ENCODE peak calls at places on chromosome 14, in ten cellular contexts. M is ovary, C is lung, A is fibroblast of lung, R is left ventricle myocardium inferior, V is heart left ventricle, O is cardiac muscle cell, U is GM12878, X is gastrocnemius medialis, G is HepG2. K is an unnamed sample.

GRCh38 chr14:68968051-68968450 is 11.1 kb downstream of the ACTN1 start:
- DNase-seq in M (no peak), C (no peak), A (no peak), R (no peak), V (no peak), O (no peak), U (no peak), X (no peak), G (no peak), K (no peak)

GRCh38 chr14:70343141-70343540 is 16.3 kb downstream of the COX16 start:
- DNase-seq in M (no peak), C (no peak), A (no peak), R (no peak), V (no peak), O (no peak), U (no peak), X (no peak), G (no peak), K (no peak)

GRCh38 chr14:51401272-51401671 is 161.2 kb downstream of the TMX1 start:
- DNase-seq in M (no peak), C (no peak), A (no peak), R (no peak), V (peak; percentile 18), O (peak; percentile 52), U (no peak), X (peak; percentile 22), G (no peak), K (no peak)

GRCh38 chr14:94379291-94380224 is 8.8 kb downstream of the SERPINA1 start:
- DNase-seq in M (no peak), C (no peak), A (no peak), R (no peak), V (no peak), O (no peak), U (no peak), X (no peak), G (no peak), K (no peak)

GRCh38 chr14:20934148-20934762 is 21.0 kb upstream of the RNASE2 start:
- DNase-seq in M (no peak), C (no peak), A (peak; percentile 5), R (peak; percentile 20), V (no peak), O (peak; percentile 38), U (no peak), X (no peak), G (no peak), K (peak; percentile 61)

GRCh38 chr14:88667555-88668273 is 104.9 kb downstream of the ZC3H14 start:
- DNase-seq in M (peak; percentile 49), C (peak; percentile 48), A (peak; percentile 84), R (no peak), V (peak; percentile 39), O (peak; percentile 88), U (peak; percentile 25), X (peak; percentile 17), G (peak; percentile 70), K (no peak)

GRCh38 chr14:55929136-55929535 is 189.1 kb upstream of the PELI2 start:
- DNase-seq in M (no peak), C (no peak), A (no peak), R (no peak), V (no peak), O (no peak), U (no peak), X (no peak), G (no peak), K (no peak)

GRCh38 chr14:83556746-83557460 is 1973.0 kb upstream of the FLRT2 start:
- DNase-seq in M (no peak), C (no peak), A (peak; percentile 90), R (no peak), V (no peak), O (peak; percentile 28), U (no peak), X (no peak), G (no peak), K (no peak)

GRCh38 chr14:90114554-90114953 is 52.8 kb downstream of the KCNK13 start:
- DNase-seq in M (no peak), C (no peak), A (no peak), R (no peak), V (no peak), O (no peak), U (no peak), X (no peak), G (peak; percentile 5), K (no peak)

GRCh38 chr14:82438416-82438815 is 904.8 kb upstream of the SEL1L start:
- DNase-seq in M (no peak), C (no peak), A (no peak), R (no peak), V (no peak), O (no peak), U (no peak), X (no peak), G (no peak), K (no peak)

GRCh38 chr14:29576997-29577396 is 350.6 kb downstream of the PRKD1 start:
- DNase-seq in M (no peak), C (no peak), A (no peak), R (no peak), V (no peak), O (no peak), U (no peak), X (no peak), G (no peak), K (no peak)

DNA sequence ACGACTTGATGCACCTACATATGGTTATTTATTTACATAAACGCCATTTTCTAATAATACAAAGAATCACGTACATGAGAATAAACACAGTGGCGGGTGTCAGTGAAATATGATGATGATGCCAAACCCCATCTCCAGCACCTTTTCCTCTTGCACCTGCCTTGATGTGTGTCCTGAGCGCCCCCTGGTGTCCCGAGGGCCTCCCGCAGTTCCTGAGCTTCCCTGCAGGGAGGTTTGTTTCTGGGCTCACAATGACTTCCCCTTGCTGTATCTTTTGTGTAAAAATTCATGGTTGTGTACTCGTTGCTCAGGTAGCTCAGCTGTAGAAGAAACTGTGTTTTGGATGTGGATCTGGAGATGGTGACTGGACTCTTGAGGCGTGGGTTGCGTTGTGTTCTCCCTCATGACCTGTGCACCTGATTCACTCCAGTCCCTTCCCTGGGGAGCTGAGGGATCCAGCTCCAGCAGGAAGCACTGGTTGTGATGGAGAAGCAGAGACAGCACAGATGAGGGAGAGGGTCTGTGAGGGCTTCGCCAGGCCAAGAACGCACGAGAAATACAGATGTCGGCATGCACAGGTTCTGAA is 1037.8 kb downstream of the TMEM121 start:
- DNase-seq in M (no peak), C (peak; percentile 41), A (no peak), R (no peak), V (no peak), O (no peak), U (no peak), X (no peak), G (peak; percentile 43), K (no peak)
- TF ChIP-seq CTCF in M (no peak), C (no peak), A (no peak), R (no peak), V (peak; percentile 17), O (no peak), U (peak; percentile 96), X (no peak), G (peak; percentile 65), K (no peak)

GRCh38 chr14:22492601-22493000 is 96.4 kb downstream of the DAD1 start:
- DNase-seq in M (no peak), C (no peak), A (no peak), R (no peak), V (no peak), O (no peak), U (no peak), X (no peak), G (no peak), K (no peak)

GRCh38 chr14:22493753-22494152 is 95.3 kb downstream of the DAD1 start:
- DNase-seq in M (no peak), C (no peak), A (no peak), R (no peak), V (peak; percentile 35), O (no peak), U (no peak), X (no peak), G (no peak), K (no peak)

GRCh38 chr14:22493143-22493542 is 95.9 kb downstream of the DAD1 start:
- DNase-seq in M (no peak), C (no peak), A (no peak), R (no peak), V (no peak), O (no peak), U (no peak), X (no peak), G (no peak), K (no peak)

GRCh38 chr14:22489957-22490950 is 98.8 kb downstream of the DAD1 start:
- DNase-seq in M (no peak), C (no peak), A (no peak), R (no peak), V (no peak), O (no peak), U (no peak), X (no peak), G (no peak), K (no peak)

GRCh38 chr14:22491683-22492483 is 97.1 kb downstream of the DAD1 start:
- DNase-seq in M (no peak), C (no peak), A (no peak), R (no peak), V (no peak), O (no peak), U (no peak), X (no peak), G (no peak), K (no peak)
- H3K27ac ChIP-seq in M (no peak overlapping the region), C (no peak overlapping the region), A (no peak overlapping the region), R (peak overlapping the region; percentile 78), V (no peak overlapping the region), O (no peak overlapping the region), U (peak overlapping the region; percentile 98), X (no peak overlapping the region), G (no peak overlapping the region), K (peak overlapping the region; percentile 91)

GRCh38 chr14:76289276-76289675 is 86.7 kb upstream of the ESRRB start:
- DNase-seq in M (no peak), C (no peak), A (no peak), R (no peak), V (no peak), O (no peak), U (no peak), X (no peak), G (no peak), K (peak; percentile 13)
- H3K9me3 ChIP-seq in M (no peaks in the 10 kb centered on the region), C (peaks cover 4% of the 10 kb centered on the region), A (no peaks in the 10 kb centered on the region), R (no peaks in the 10 kb centered on the region), V (no peaks in the 10 kb centered on the region), O (no peaks in the 10 kb centered on the region), U (no peaks in the 10 kb centered on the region), X (no peaks in the 10 kb centered on the region), G (no peaks in the 10 kb centered on the region), K (no peaks in the 10 kb centered on the region)

DNA sequence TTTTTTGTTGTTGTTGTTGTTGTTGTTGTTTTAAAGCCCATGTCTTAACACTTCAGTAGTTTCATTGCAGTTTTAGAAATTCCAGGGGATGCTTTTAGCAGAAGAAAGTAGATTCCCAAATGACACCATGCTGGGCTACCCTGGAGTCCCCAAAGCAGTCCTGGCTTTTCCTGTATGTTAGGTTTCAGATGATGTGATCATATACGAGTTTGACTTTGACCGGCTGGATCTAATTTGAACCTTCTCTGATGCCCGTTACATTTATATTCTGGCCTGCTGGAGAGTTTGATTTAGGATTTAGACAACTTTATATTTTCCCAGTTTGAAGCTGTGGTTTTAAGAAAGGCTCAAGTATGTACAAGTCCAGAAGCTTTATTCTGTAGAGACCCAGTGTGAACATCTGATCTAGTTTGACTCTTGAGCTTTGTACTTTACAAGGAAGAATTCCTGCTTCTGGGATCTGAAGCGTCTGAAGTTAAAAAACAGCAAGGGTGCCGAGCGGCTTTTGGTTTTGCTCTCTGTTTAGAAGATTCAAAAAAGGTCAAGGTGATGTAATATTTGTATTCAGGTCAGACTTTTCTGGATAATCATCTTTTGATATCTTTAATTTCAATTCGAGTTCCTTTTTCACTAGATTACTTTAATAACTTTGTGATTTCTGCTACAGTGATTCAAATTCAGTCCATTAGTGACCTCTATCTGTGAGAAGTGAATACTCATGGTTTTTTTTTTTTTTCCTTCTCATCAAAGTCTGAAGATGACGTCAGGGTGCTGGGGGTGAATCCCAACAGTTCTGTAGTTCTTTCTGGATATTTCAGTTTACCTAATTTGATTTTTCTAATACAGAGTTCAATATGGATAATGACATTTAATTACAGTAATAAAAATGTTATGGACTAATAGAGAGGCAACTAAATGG is 6.2 kb downstream of the FLRT2 start:
- DNase-seq in M (peak; percentile 28), C (no peak), A (peak; percentile 76), R (no peak), V (no peak), O (peak; percentile 73), U (no peak), X (no peak), G (peak; percentile 12), K (no peak)
- TF ChIP-seq CTCF in M (peak; percentile 36), C (no peak), A (peak; percentile 31), R (peak; percentile 62), V (peak; percentile 60), O (peak; percentile 51), U (no peak), X (peak; percentile 43), G (peak; percentile 37), K (peak; percentile 66)

K was measured in right atrium auricular region.